ENCODE peak calls at places on chromosomes 16 and 17, in ten cellular contexts. G is stimulated activated CD4-positive, alpha-beta T cell treated with anti-CD3 and anti-CD28 coated beads, Interleukin-15, amount 100 ng/mL, for 48 hours; W is esophagus squamous epithelium; D is stimulated activated CD8-positive, alpha-beta memory T cell treated with anti-CD3 and anti-CD28 coated beads, Interleukin-4, amount 100 ng/mL, for 4 hours; N is astrocyte of the spinal cord; K is cardiac muscle cell; U is GM23248; Y is fibroblast of lung; C is Daoy; M is HL-60. I is an unnamed sample.

GRCh38 chr16:11016524-11016988 is 72.2 kb downstream of the CLEC16A start:
- DNase-seq in G (no peak), W (no peak), D (no peak), N (no peak), K (no peak), U (peak), Y (no peak), C (no peak), M (no peak), I (no peak)

GRCh38 chr17:39981207-39982068 is 831 bp downstream of the PSMD3 start:
- DNase-seq in G (no peak), W (no peak), D (no peak), N (peak), K (no peak), U (peak), Y (peak), C (no peak), M (peak), I (no peak)

GRCh38 chr16:89371968-89372634 is 118.3 kb downstream of the ANKRD11 start:
- DNase-seq in G (no peak), W (no peak), D (no peak), N (no peak), K (no peak), U (no peak), Y (peak), C (no peak), M (no peak), I (no peak)

GRCh38 chr17:18230288-18231141 is 5.1 kb downstream of the LLGL1 start:
- DNase-seq in G (no peak), W (no peak), D (no peak), N (no peak), K (no peak), U (no peak), Y (no peak), C (no peak), M (no peak), I (no peak)

GRCh38 chr17:40106089-40106759 is 5.8 kb upstream of the NR1D1 start:
- DNase-seq in G (no peak), W (no peak), D (no peak), N (no peak), K (no peak), U (no peak), Y (no peak), C (no peak), M (no peak), I (no peak)

GRCh38 chr17:38579934-38580333 is 25.8 kb downstream of the SRCIN1 start:
- DNase-seq in G (no peak), W (no peak), D (no peak), N (no peak), K (peak), U (peak), Y (peak), C (peak), M (peak), I (no peak)

GRCh38 chr17:8976638-8977037 is 11.1 kb upstream of the PIK3R5 start:
- DNase-seq in G (no peak), W (no peak), D (no peak), N (no peak), K (no peak), U (no peak), Y (no peak), C (no peak), M (no peak), I (no peak)

GRCh38 chr17:39621523-39622379 is 5.0 kb upstream of the PPP1R1B start:
- DNase-seq in G (peak), W (peak), D (peak), N (peak), K (peak), U (peak), Y (peak), C (peak), M (peak), I (peak)

GRCh38 chr17:9465216-9465921 is 110.3 kb downstream of the STX8 start:
- DNase-seq in G (no peak), W (no peak), D (no peak), N (peak), K (peak), U (peak), Y (peak), C (no peak), M (no peak), I (peak)

GRCh38 chr17:46003907-46004748 is 5.1 kb downstream of the STH start:
- DNase-seq in G (no peak), W (no peak), D (no peak), N (peak), K (peak), U (peak), Y (peak), C (peak), M (no peak), I (no peak)

GRCh38 chr17:39351508-39351907 is 49.9 kb downstream of the FBXL20 start:
- DNase-seq in G (no peak), W (no peak), D (no peak), N (no peak), K (no peak), U (no peak), Y (no peak), C (no peak), M (no peak), I (no peak)

GRCh38 chr17:7022791-7023571 is at the start of gene BCL6B:
- DNase-seq in G (no peak), W (no peak), D (no peak), N (no peak), K (no peak), U (no peak), Y (no peak), C (no peak), M (no peak), I (peak)

GRCh38 chr17:27569257-27569722 is 61.7 kb upstream of the LGALS9 start:
- DNase-seq in G (peak), W (no peak), D (peak), N (no peak), K (peak), U (peak), Y (no peak), C (peak), M (peak), I (no peak)

GRCh38 chr17:81091774-81092517 is 57.0 kb downstream of the BAIAP2 start:
- DNase-seq in G (no peak), W (no peak), D (no peak), N (no peak), K (no peak), U (no peak), Y (no peak), C (no peak), M (no peak), I (no peak)

GRCh38 chr16:47565454-47565853 is 104.3 kb downstream of the PHKB start:
- DNase-seq in G (no peak), W (no peak), D (no peak), N (peak), K (peak), U (peak), Y (peak), C (peak), M (peak), I (peak)

GRCh38 chr16:24728011-24728410 is 1.4 kb upstream of the TNRC6A start:
- DNase-seq in G (no peak), W (no peak), D (no peak), N (no peak), K (no peak), U (no peak), Y (no peak), C (no peak), M (no peak), I (no peak)

GRCh38 chr16:86566601-86566965 is at the start of gene FOXC2:
- DNase-seq in G (peak), W (no peak), D (no peak), N (peak), K (peak), U (peak), Y (peak), C (peak), M (no peak), I (peak)

GRCh38 chr17:18270046-18270850 is 9.8 kb downstream of the MIEF2 start:
- DNase-seq in G (no peak), W (no peak), D (no peak), N (no peak), K (no peak), U (no peak), Y (no peak), C (no peak), M (no peak), I (no peak)

GRCh38 chr17:15284537-15284936 is 19.4 kb upstream of the PMP22 start:
- DNase-seq in G (no peak), W (no peak), D (no peak), N (no peak), K (no peak), U (no peak), Y (no peak), C (no peak), M (no peak), I (no peak)

GRCh38 chr16:81505011-81505660 is 60.5 kb downstream of the CMIP start:
- DNase-seq in G (no peak), W (no peak), D (no peak), N (no peak), K (no peak), U (no peak), Y (no peak), C (no peak), M (no peak), I (no peak)

GRCh38 chr17:36048061-36048460 is 16.0 kb upstream of the CCL18 start:
- DNase-seq in G (no peak), W (no peak), D (no peak), N (no peak), K (no peak), U (no peak), Y (no peak), C (no peak), M (no peak), I (no peak)

GRCh38 chr17:67504182-67504581 is 127.1 kb downstream of the PITPNC1 start:
- DNase-seq in G (no peak), W (no peak), D (no peak), N (no peak), K (no peak), U (no peak), Y (no peak), C (no peak), M (no peak), I (no peak)

I was measured in lower leg skin.